ENCODE peak calls at places on chromosomes 2 and 18, in seven cellular contexts. E, Y, V, A, Z, M and K are unnamed samples.

GRCh38 chr2:111178730-111179405 is 58.2 kb downstream of the BCL2L11 start:
- ATAC-seq in E (no peak), Y (no peak), V (no peak), A (no peak), Z (peak; percentile 14), M (peak; percentile 78), K (peak; percentile 36)

GRCh38 chr2:113117594-113118262 is 9.7 kb upstream of the IL1RN start:
- ATAC-seq in E (peak; percentile 38), Y (peak; percentile 49), V (no peak), A (no peak), Z (peak; percentile 84), M (peak; percentile 85), K (no peak)

GRCh38 chr2:231475965-231476364 is 11.7 kb upstream of the NCL start:
- ATAC-seq in E (no peak), Y (no peak), V (no peak), A (no peak), Z (no peak), M (no peak), K (no peak)

GRCh38 chr2:100664021-100664755 is 101.4 kb downstream of the PDCL3 start:
- ATAC-seq in E (no peak), Y (no peak), V (no peak), A (no peak), Z (no peak), M (no peak), K (no peak)

GRCh38 chr2:28909655-28910054 is 15.2 kb downstream of the WDR43 start:
- ATAC-seq in E (no peak), Y (no peak), V (no peak), A (no peak), Z (no peak), M (no peak), K (no peak)

GRCh38 chr2:45782968-45783367 is 131.5 kb downstream of the PRKCE start:
- ATAC-seq in E (no peak), Y (no peak), V (no peak), A (no peak), Z (no peak), M (no peak), K (no peak)

GRCh38 chr18:12470382-12471090 is 62.8 kb downstream of the PRELID3A start:
- ATAC-seq in E (no peak), Y (peak; percentile 76), V (no peak), A (peak; percentile 52), Z (no peak), M (no peak), K (no peak)

GRCh38 chr18:7846315-7846714 is 279.2 kb downstream of the PTPRM start:
- ATAC-seq in E (no peak), Y (peak; percentile 33), V (no peak), A (no peak), Z (peak; percentile 66), M (no peak), K (no peak)

GRCh38 chr2:178844269-178844668 is 37.0 kb upstream of the TTN start:
- ATAC-seq in E (no peak), Y (peak; percentile 62), V (no peak), A (peak; percentile 38), Z (no peak), M (no peak), K (no peak)

GRCh38 chr2:60514886-60515407 is 38.5 kb downstream of the BCL11A start:
- ATAC-seq in E (no peak), Y (no peak), V (no peak), A (peak; percentile 14), Z (no peak), M (no peak), K (no peak)

GRCh38 chr2:240333985-240334384 is 101.5 kb upstream of the GPC1 start:
- ATAC-seq in E (no peak), Y (no peak), V (no peak), A (no peak), Z (no peak), M (peak; percentile 28), K (no peak)

GRCh38 chr2:120176526-120176925 is 46.7 kb downstream of the TMEM185B start:
- ATAC-seq in E (no peak), Y (no peak), V (no peak), A (no peak), Z (no peak), M (no peak), K (no peak)

GRCh38 chr2:132253496-132254305 is 91.9 kb upstream of the ANKRD30BL start:
- ATAC-seq in E (peak; percentile 54), Y (peak; percentile 38), V (no peak), A (no peak), Z (peak; percentile 52), M (no peak), K (no peak)

GRCh38 chr18:2606335-2606734 is 35.0 kb downstream of the NDC80 start:
- ATAC-seq in E (no peak), Y (no peak), V (peak; percentile 56), A (no peak), Z (no peak), M (no peak), K (no peak)

GRCh38 chr2:239288951-239289481 is 111.8 kb downstream of the HDAC4 start:
- ATAC-seq in E (no peak), Y (no peak), V (peak; percentile 69), A (no peak), Z (no peak), M (no peak), K (no peak)

GRCh38 chr18:38688402-38688801 is 1122.8 kb upstream of the CELF4 start:
- ATAC-seq in E (no peak), Y (no peak), V (no peak), A (no peak), Z (no peak), M (no peak), K (no peak)

GRCh38 chr2:75030218-75031009 is 72.0 kb downstream of the POLE4 start:
- ATAC-seq in E (no peak), Y (no peak), V (no peak), A (no peak), Z (no peak), M (no peak), K (no peak)

DNA sequence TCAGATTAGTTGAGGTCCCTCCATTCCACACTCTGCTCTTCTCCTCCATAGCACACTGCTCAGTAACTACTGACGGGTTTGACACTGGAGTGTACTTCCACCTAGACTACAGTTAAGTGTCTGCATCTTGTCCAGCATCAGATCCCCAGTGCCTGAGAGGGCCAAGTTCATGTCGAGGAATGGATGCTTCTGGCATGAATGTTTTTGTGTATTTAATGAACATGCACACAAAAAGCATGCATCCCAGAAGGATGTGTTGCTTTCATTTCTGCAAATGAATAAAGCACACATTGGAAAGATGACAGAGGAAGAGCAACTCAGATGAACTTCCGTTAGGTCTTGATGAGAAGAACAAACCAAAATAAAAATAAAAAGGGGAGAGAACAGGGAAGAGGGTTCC is 27.8 kb downstream of the C2orf49 start:
- ATAC-seq in E (no peak), Y (no peak), V (no peak), A (no peak), Z (no peak), M (no peak), K (no peak)
- H3K4me1 ChIP-seq in E (no peaks in the 10 kb centered on the region), Y (peaks cover 30% of the 10 kb centered on the region), V (peaks cover 11% of the 10 kb centered on the region), A (no peaks in the 10 kb centered on the region), Z (peaks cover 8% of the 10 kb centered on the region), M (no peaks in the 10 kb centered on the region), K (no peaks in the 10 kb centered on the region)

DNA sequence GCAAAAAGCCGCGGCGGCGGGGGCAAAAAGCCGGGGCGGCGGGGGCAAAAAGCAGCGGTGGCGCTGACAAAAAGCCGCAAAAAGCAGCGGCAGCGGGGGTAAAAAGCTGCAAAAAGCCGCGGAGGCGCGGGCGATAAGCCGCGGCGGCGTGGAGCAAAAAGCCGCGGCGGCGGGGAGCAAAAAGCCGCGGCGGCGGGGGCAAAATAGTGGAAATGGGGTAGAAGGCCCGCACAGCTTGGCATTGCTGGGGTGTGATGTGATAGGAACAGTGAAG is 450.1 kb downstream of the ANKRD30B start:
- ATAC-seq in E (no peak), Y (no peak), V (no peak), A (no peak), Z (no peak), M (no peak), K (no peak)
- H3K4me3 ChIP-seq in E (peak overlapping the region; percentile 28), Y (peak overlapping the region; percentile 37), V (no peak overlapping the region), A (no peak overlapping the region), Z (no peak overlapping the region), M (no peak overlapping the region), K (no peak overlapping the region)

GRCh38 chr2:143145056-143145455 is 15.8 kb downstream of the ARHGAP15 start:
- ATAC-seq in E (no peak), Y (no peak), V (no peak), A (no peak), Z (no peak), M (no peak), K (no peak)

GRCh38 chr2:143152219-143152618 is 23.0 kb downstream of the ARHGAP15 start:
- ATAC-seq in E (no peak), Y (no peak), V (no peak), A (no peak), Z (no peak), M (no peak), K (no peak)

GRCh38 chr2:143151111-143151752 is 22.0 kb downstream of the ARHGAP15 start:
- ATAC-seq in E (no peak), Y (no peak), V (no peak), A (no peak), Z (no peak), M (no peak), K (no peak)

GRCh38 chr2:143150287-143150686 is 21.1 kb downstream of the ARHGAP15 start:
- ATAC-seq in E (no peak), Y (no peak), V (peak; percentile 47), A (no peak), Z (peak; percentile 68), M (no peak), K (no peak)

DNA sequence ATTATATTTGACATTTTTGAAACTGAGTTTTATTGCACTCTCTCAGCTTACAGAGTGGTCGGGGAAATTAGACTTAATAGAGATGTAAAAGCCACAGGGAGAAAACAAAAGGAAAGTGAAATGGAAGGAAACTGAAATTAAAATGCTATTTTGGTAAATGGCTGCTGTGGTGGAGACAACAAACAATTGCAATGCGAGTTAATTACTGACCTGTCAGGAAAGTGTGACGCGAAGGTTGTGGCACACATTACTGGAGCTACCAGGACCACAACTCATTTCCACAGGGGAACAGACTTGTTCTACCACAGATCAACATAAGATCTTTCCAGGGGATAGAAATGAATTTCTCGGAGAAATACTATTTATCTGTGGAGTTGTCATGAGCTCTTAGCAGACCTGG is 19.5 kb downstream of the ARHGAP15 start:
- ATAC-seq in E (no peak), Y (no peak), V (peak; percentile 23), A (no peak), Z (no peak), M (no peak), K (no peak)
- H3K4me1 ChIP-seq in E (no peaks in the 10 kb centered on the region), Y (no peaks in the 10 kb centered on the region), V (peaks cover 89% of the 10 kb centered on the region), A (no peaks in the 10 kb centered on the region), Z (no peaks in the 10 kb centered on the region), M (no peaks in the 10 kb centered on the region), K (no peaks in the 10 kb centered on the region)

DNA sequence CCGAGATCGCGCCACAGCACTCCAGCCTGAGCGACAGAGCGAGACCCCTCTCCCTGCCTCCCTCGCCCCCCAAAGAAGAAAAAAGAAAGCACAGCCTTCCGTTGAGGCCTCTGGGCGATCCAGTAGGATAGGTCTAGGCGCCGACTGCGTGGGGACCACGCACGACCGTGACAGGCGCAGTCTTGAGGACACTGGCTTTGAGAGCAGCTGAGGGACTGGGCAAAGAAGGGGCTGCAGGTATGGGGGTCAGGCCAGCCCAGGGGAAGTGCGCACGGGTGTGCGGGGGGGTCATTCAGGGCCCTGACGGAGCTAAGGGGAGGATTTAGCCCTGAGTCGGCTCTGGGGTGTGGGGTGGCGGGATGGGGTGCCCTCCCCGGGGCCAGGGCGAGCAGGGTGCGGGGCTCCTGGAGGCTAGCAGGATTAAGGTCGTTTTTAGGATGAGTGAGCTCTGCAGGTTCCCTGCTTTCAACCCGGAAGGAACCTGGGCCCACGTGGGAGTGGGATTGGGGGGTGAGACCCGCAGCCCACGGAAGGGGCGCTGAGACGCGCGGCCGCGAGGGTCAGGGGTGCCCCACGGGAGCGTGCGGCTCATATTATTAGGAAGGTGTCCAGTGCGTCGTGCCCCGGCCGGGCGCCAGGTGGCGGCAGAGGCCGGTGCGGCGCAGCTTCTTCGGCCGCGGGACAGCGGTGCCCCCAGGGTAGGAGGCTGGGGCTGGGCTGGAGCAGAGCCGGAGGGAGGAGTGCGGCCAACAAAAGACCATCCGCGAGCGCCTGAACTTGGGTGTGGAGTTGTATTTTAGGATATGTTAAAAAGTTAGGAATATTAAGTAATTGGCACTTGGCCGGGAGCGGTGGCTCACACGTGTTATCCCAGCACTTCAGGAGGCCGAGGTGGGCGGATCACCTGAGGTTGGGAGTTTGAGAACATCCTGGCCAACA is 20.5 kb upstream of the ZNF236 start:
- ATAC-seq in E (peak; percentile 92), Y (peak; percentile 96), V (peak; percentile 74), A (peak; percentile 96), Z (peak; percentile 96), M (peak; percentile 98), K (peak; percentile 94)
- H3K4me3 ChIP-seq in E (no peak overlapping the region), Y (peak overlapping the region; percentile 45), V (peak overlapping the region; percentile 36), A (peak overlapping the region; percentile 56), Z (peak overlapping the region; percentile 39), M (no peak overlapping the region), K (no peak overlapping the region)